ENCODE peak calls at places on chromosomes 7 and 10, in four cellular contexts. One of them, this sample, is unnamed.

GRCh38 chr10:30973737-30974136 is 57.9 kb downstream of the ZNF438 start:
- DNase-seq in H1: no peak
- DNase-seq in HepG2: no peak
- DNase-seq in GM12878: no peak
- DNase-seq in this sample: no peak

GRCh38 chr7:89029864-89030263 is 234.3 kb upstream of the TEX47 start:
- DNase-seq in H1: no peak
- DNase-seq in GM12878: no peak
- DNase-seq in HepG2: no peak
- DNase-seq in this sample: no peak

GRCh38 chr10:70106958-70107791 is 25.4 kb downstream of the AIFM2 start:
- DNase-seq in H1: peak; percentile 29
- DNase-seq in HepG2: peak; percentile 8
- DNase-seq in GM12878: peak; percentile 80
- DNase-seq in this sample: peak; percentile 15

GRCh38 chr10:75379234-75379724 is 22.3 kb downstream of the ZNF503 start:
- DNase-seq in H1: no peak
- DNase-seq in HepG2: no peak
- DNase-seq in GM12878: no peak
- DNase-seq in this sample: no peak

GRCh38 chr10:124694467-124695195 is 49.5 kb downstream of the FAM53B start:
- DNase-seq in GM12878: no peak
- DNase-seq in HepG2: no peak
- DNase-seq in H1: no peak
- DNase-seq in this sample: no peak

GRCh38 chr10:20963056-20963455 is 65.9 kb upstream of the NEBL start:
- DNase-seq in HepG2: no peak
- DNase-seq in H1: no peak
- DNase-seq in GM12878: no peak
- DNase-seq in this sample: no peak

GRCh38 chr10:33126742-33127141 is 168.7 kb upstream of the ITGB1 start:
- DNase-seq in GM12878: no peak
- DNase-seq in HepG2: no peak
- DNase-seq in H1: no peak
- DNase-seq in this sample: no peak

GRCh38 chr7:158468700-158469296 is 118.8 kb downstream of the PTPRN2 start:
- DNase-seq in GM12878: no peak
- DNase-seq in H1: no peak
- DNase-seq in HepG2: no peak
- DNase-seq in this sample: no peak

GRCh38 chr10:68327889-68328786 is 3.7 kb upstream of the HNRNPH3 start:
- DNase-seq in H1: no peak
- DNase-seq in GM12878: no peak
- DNase-seq in HepG2: peak; percentile 57
- DNase-seq in this sample: no peak

GRCh38 chr10:119538632-119539358 is 3.7 kb downstream of the RGS10 start:
- DNase-seq in HepG2: no peak
- DNase-seq in GM12878: no peak
- DNase-seq in H1: no peak
- DNase-seq in this sample: no peak

GRCh38 chr7:12517451-12517850 is 53.1 kb upstream of the SCIN start:
- DNase-seq in GM12878: no peak
- DNase-seq in HepG2: no peak
- DNase-seq in H1: no peak
- DNase-seq in this sample: no peak

GRCh38 chr10:114042895-114043531 is 653 bp upstream of the ADRB1 start:
- DNase-seq in H1: no peak
- DNase-seq in HepG2: no peak
- DNase-seq in GM12878: no peak
- DNase-seq in this sample: peak; percentile 22

GRCh38 chr10:125038637-125039036 is 96.7 kb downstream of the ZRANB1 start:
- DNase-seq in GM12878: no peak
- DNase-seq in H1: no peak
- DNase-seq in HepG2: peak; percentile 23
- DNase-seq in this sample: no peak

GRCh38 chr7:109873296-109873695 is 1217.6 kb upstream of the LRRN3 start:
- DNase-seq in GM12878: no peak
- DNase-seq in HepG2: no peak
- DNase-seq in H1: no peak
- DNase-seq in this sample: no peak

GRCh38 chr7:148702876-148703670 is 4.4 kb downstream of the CUL1 start:
- DNase-seq in H1: no peak
- DNase-seq in HepG2: no peak
- DNase-seq in GM12878: no peak
- DNase-seq in this sample: no peak

GRCh38 chr7:13908667-13909382 is 80.6 kb downstream of the ETV1 start:
- DNase-seq in GM12878: no peak
- DNase-seq in H1: no peak
- DNase-seq in HepG2: no peak
- DNase-seq in this sample: no peak

GRCh38 chr7:23228412-23228811 is 18.2 kb upstream of the GPNMB start:
- DNase-seq in GM12878: no peak
- DNase-seq in H1: no peak
- DNase-seq in HepG2: no peak
- DNase-seq in this sample: no peak

GRCh38 chr7:23220690-23221305 is 25.8 kb upstream of the GPNMB start:
- DNase-seq in H1: no peak
- DNase-seq in HepG2: no peak
- DNase-seq in GM12878: no peak
- DNase-seq in this sample: no peak

GRCh38 chr7:23226841-23227450 is 19.6 kb upstream of the GPNMB start:
- DNase-seq in HepG2: no peak
- DNase-seq in GM12878: no peak
- DNase-seq in H1: no peak
- DNase-seq in this sample: no peak

GRCh38 chr7:23218196-23218595 is 28.4 kb upstream of the GPNMB start:
- DNase-seq in H1: no peak
- DNase-seq in GM12878: no peak
- DNase-seq in HepG2: no peak
- DNase-seq in this sample: no peak

DNA sequence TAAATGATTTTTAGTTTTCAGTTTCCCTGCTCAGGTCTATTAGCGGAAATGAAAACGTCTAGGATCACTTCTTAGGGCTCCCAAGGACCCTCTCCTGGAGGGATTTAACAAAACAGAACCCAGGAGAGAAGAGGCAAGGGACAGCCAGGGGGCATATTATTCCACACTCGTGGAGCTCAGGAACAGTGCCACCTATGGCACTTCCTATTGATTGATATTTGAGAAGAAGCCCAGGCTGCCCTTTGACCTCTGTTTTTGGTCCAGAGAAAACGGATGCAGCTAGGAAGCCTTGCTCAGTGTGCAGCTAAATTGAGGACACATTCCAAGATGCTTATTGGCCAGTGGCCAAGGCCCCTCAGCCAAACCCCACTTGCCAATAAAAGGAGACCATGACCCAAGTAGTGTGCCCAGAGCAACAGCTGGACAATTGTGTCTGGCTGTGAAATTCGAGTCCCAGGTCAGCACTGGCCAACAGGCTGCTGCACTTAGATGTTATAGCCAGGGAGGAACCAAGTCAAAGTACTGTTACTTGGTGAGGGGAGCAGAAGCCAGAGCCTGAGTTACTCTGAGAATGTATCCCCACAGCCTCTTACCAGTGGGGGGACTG is 24.0 kb upstream of the GPNMB start:
- DNase-seq in HepG2: peak; percentile 5
- DNase-seq in GM12878: no peak
- DNase-seq in H1: no peak
- DNase-seq in this sample: no peak
- TF ChIP-seq ZNF274 in HepG2: no peak
- TF ChIP-seq ZNF274 in GM12878: no peak
- TF ChIP-seq ZNF274 in H1: no peak
- TF ChIP-seq ZNF274 in this sample: no peak

GRCh38 chr7:40918701-40919271 is 784.0 kb downstream of the SUGCT start:
- DNase-seq in H1: no peak
- DNase-seq in HepG2: no peak
- DNase-seq in GM12878: no peak
- DNase-seq in this sample: no peak

GRCh38 chr7:40916811-40917210 is 782.0 kb downstream of the SUGCT start:
- DNase-seq in GM12878: no peak
- DNase-seq in HepG2: no peak
- DNase-seq in H1: no peak
- DNase-seq in this sample: no peak

GRCh38 chr7:40923631-40924030 is 779.3 kb downstream of the INHBA start:
- DNase-seq in GM12878: no peak
- DNase-seq in H1: no peak
- DNase-seq in HepG2: no peak
- DNase-seq in this sample: no peak

GRCh38 chr7:40921589-40922315 is 781.1 kb downstream of the INHBA start:
- DNase-seq in GM12878: no peak
- DNase-seq in HepG2: no peak
- DNase-seq in H1: no peak
- DNase-seq in this sample: no peak

GRCh38 chr7:40922316-40922670 is 780.6 kb downstream of the INHBA start:
- DNase-seq in HepG2: no peak
- DNase-seq in GM12878: no peak
- DNase-seq in H1: no peak
- DNase-seq in this sample: no peak
- TF ChIP-seq SUZ12 in HepG2: no peak
- TF ChIP-seq SUZ12 in GM12878: no peak
- TF ChIP-seq SUZ12 in H1: no peak
- TF ChIP-seq SUZ12 in this sample: no peak

DNA sequence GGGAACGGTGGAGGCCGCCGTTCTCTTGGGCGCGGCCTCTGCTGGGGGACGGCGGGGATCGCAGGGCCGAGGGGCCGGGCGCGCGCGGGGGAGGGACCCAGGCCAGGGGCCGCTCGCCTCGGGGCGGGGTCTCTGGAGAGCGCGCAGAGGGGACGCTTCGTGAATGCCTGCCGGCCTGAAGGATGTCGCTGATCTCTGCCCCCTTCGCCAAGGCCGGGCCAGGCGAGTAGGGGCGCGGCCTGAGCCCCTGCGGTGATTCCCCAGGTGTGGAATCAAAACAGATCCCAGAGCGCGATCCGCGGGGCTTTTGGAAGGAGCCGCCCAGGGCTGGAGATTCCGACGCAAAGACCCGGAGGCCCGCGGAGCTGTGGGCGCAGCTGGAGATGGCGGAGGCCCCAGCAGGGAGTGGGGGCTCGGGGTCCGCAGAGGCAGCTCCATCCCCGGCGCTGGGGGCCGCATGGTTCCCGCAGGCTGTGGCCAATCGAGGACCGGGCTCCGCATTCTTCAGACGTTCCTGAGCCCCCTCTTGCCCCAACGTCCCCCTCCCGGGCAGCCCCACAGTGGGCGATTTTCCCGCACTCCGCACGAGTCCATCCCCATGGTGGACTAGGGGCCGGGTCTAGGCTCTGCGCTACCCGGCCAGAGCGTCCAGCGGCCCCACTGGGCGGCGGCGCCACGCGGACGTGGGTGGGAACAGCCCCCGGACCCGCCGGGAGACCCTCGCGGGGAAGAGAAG is 166.0 kb downstream of the ACTR3B start:
- DNase-seq in H1: no peak
- DNase-seq in HepG2: no peak
- DNase-seq in GM12878: no peak
- DNase-seq in this sample: peak; percentile 51
- TF ChIP-seq YY1 in H1: no peak
- TF ChIP-seq YY1 in HepG2: no peak
- TF ChIP-seq YY1 in GM12878: no peak
- TF ChIP-seq YY1 in this sample: no peak

GRCh38 chr7:45143616-45144015 is 14.0 kb upstream of the RAMP3 start:
- DNase-seq in HepG2: peak; percentile 31
- DNase-seq in H1: no peak
- DNase-seq in GM12878: no peak
- DNase-seq in this sample: no peak
- TF ChIP-seq ZNF274 in HepG2: no peak
- TF ChIP-seq ZNF274 in H1: no peak
- TF ChIP-seq ZNF274 in GM12878: no peak
- TF ChIP-seq ZNF274 in this sample: no peak

GRCh38 chr7:1030444-1031070 is 13.8 kb upstream of the GPR146 start:
- DNase-seq in GM12878: no peak
- DNase-seq in HepG2: no peak
- DNase-seq in H1: no peak
- DNase-seq in this sample: no peak
- TF ChIP-seq SUZ12 in GM12878: no peak
- TF ChIP-seq SUZ12 in HepG2: no peak
- TF ChIP-seq SUZ12 in H1: no peak
- TF ChIP-seq SUZ12 in this sample: no peak

DNA sequence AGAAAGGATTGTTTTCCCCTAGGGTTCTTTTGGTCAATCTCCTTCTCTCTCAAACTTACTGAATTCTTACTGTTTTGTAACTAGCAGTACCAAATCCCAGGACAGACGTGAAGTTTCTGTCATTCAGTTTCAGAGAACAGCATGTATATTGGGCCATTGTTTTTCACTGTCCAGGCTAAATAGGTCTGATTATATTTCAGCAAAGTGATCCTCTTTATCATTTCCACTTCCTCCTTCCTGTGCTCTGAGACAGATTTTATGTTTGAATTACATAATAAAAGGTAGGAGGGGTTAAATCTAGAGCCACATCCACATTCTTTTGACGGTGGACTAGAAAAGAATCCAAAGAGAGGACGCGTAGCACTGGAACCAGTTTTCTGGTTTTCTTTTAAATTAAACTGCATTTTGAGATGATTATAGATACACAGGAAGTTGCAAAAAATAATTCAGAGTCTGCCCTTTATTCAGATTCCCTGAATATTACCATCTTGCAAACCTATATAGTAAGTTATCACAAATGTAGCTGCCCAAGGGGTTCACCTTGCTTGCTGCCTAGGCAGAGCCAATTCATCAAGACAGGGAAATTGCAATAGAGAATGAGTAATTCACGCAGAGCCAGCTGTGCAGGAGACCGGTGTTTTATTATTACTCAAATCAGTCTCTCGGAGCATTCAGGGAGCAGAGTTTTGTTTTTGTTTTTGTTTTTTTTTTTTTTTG is 40.1 kb downstream of the AKR1E2 start:
- DNase-seq in HepG2: no peak
- DNase-seq in GM12878: no peak
- DNase-seq in H1: no peak
- DNase-seq in this sample: no peak
- TF ChIP-seq YY1 in HepG2: no peak
- TF ChIP-seq YY1 in GM12878: no peak
- TF ChIP-seq YY1 in H1: no peak
- TF ChIP-seq YY1 in this sample: no peak

GRCh38 chr7:137408096-137408495 is 64.6 kb upstream of the PTN start:
- DNase-seq in GM12878: no peak
- DNase-seq in H1: no peak
- DNase-seq in HepG2: no peak
- DNase-seq in this sample: no peak

GRCh38 chr7:137399827-137400823 is 56.6 kb upstream of the PTN start:
- DNase-seq in GM12878: no peak
- DNase-seq in HepG2: no peak
- DNase-seq in H1: no peak
- DNase-seq in this sample: no peak

GRCh38 chr7:137403282-137403681 is 59.7 kb upstream of the PTN start:
- DNase-seq in HepG2: no peak
- DNase-seq in H1: no peak
- DNase-seq in GM12878: no peak
- DNase-seq in this sample: no peak

GRCh38 chr7:137402535-137403258 is 59.2 kb upstream of the PTN start:
- DNase-seq in GM12878: no peak
- DNase-seq in HepG2: no peak
- DNase-seq in H1: no peak
- DNase-seq in this sample: no peak

DNA sequence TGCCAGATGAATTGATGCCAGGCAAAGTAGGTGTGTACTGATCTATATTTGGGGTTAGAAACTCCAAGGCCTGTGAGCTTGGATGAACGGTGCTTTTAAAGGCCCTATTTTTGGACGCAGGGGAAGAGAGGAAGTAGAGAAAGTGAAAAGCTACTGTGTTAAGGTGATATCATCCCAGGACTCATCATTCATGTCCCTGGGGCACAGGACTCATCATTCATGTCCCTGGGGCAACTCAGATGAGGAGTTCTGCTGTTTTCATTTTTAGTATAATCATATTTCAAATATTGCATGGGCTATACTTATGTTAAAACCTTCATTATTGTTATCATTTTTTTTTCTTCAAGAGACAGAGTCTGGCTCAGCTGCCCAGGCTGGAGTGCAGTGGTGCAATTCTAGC is 61.4 kb upstream of the PTN start:
- DNase-seq in H1: no peak
- DNase-seq in HepG2: no peak
- DNase-seq in GM12878: no peak
- DNase-seq in this sample: no peak
- TF ChIP-seq ZNF274 in H1: no peak
- TF ChIP-seq ZNF274 in HepG2: no peak
- TF ChIP-seq ZNF274 in GM12878: no peak
- TF ChIP-seq ZNF274 in this sample: no peak